ENCODE peak calls at places on chromosomes 16 and 17, in eight cellular contexts. J is CD8-positive, alpha-beta T cell; T is colonic mucosa; M is osteocyte; P is fibroblast of lung; D is heart left ventricle; R is AG09319; N is HFFc6. G is an unnamed sample.

GRCh38 chr17:43312011-43312410 is 78.2 kb upstream of the RNU2-1 start:
- DNase-seq in J (no peak), T (peak), M (peak), P (no peak), D (no peak), R (no peak), N (no peak), G (no peak)

GRCh38 chr17:48610282-48611211 is at the start of gene HOXB7:
- DNase-seq in J (peak), T (peak), M (no peak), P (no peak), D (peak), R (no peak), N (no peak), G (peak)

GRCh38 chr17:82390860-82391435 is 19.4 kb downstream of the UTS2R start:
- DNase-seq in J (no peak), T (no peak), M (no peak), P (no peak), D (no peak), R (no peak), N (no peak), G (no peak)

GRCh38 chr16:46974352-46974751 is 878 bp upstream of the DNAJA2 start:
- DNase-seq in J (no peak), T (no peak), M (peak), P (peak), D (no peak), R (no peak), N (no peak), G (no peak)

GRCh38 chr16:27450836-27451341 is 48.9 kb downstream of the IL21R start:
- DNase-seq in J (no peak), T (no peak), M (no peak), P (no peak), D (no peak), R (no peak), N (no peak), G (no peak)

GRCh38 chr17:50079334-50080095 is 15.6 kb upstream of the PDK2 start:
- DNase-seq in J (no peak), T (peak), M (no peak), P (no peak), D (no peak), R (no peak), N (peak), G (peak)

GRCh38 chr17:16417896-16418683 is 2.7 kb downstream of the TRPV2 start:
- DNase-seq in J (no peak), T (no peak), M (no peak), P (peak), D (no peak), R (no peak), N (no peak), G (no peak)

GRCh38 chr16:65105173-65105572 is 16.7 kb downstream of the CDH11 start:
- DNase-seq in J (no peak), T (no peak), M (no peak), P (no peak), D (no peak), R (no peak), N (no peak), G (no peak)

GRCh38 chr17:82962163-82962720 is 117.2 kb upstream of the METRNL start:
- DNase-seq in J (no peak), T (no peak), M (no peak), P (peak), D (no peak), R (no peak), N (peak), G (no peak)

GRCh38 chr17:4204676-4205075 is 59.1 kb downstream of the ANKFY1 start:
- DNase-seq in J (no peak), T (peak), M (peak), P (peak), D (peak), R (peak), N (peak), G (no peak)

GRCh38 chr17:48024149-48025039 is 13.2 kb downstream of the COPZ2 start:
- DNase-seq in J (peak), T (peak), M (no peak), P (peak), D (peak), R (no peak), N (peak), G (peak)

GRCh38 chr16:49456763-49457162 is 83.2 kb downstream of the C16orf78 start:
- DNase-seq in J (no peak), T (no peak), M (peak), P (no peak), D (peak), R (no peak), N (no peak), G (no peak)

GRCh38 chr17:47981462-47981861 is 10.5 kb downstream of the CDK5RAP3 start:
- DNase-seq in J (no peak), T (no peak), M (no peak), P (no peak), D (no peak), R (no peak), N (no peak), G (no peak)

GRCh38 chr17:30336369-30337171 is 2.7 kb upstream of the TMIGD1 start:
- DNase-seq in J (peak), T (peak), M (peak), P (peak), D (no peak), R (no peak), N (peak), G (peak)

GRCh38 chr17:48517478-48517877 is 13.3 kb downstream of the HOXB1 start:
- DNase-seq in J (no peak), T (no peak), M (no peak), P (no peak), D (no peak), R (no peak), N (no peak), G (no peak)

GRCh38 chr17:29158515-29159275 is 21.5 kb downstream of the MYO18A start:
- DNase-seq in J (no peak), T (no peak), M (no peak), P (peak), D (no peak), R (peak), N (peak), G (peak)

GRCh38 chr16:10039220-10040096 is 142.8 kb downstream of the GRIN2A start:
- DNase-seq in J (no peak), T (no peak), M (no peak), P (peak), D (no peak), R (no peak), N (no peak), G (no peak)

GRCh38 chr17:35788504-35788998 is 6.9 kb downstream of the MMP28 start:
- DNase-seq in J (no peak), T (no peak), M (no peak), P (peak), D (no peak), R (no peak), N (peak), G (no peak)

GRCh38 chr16:82748026-82748425 is 121.3 kb downstream of the CDH13 start:
- DNase-seq in J (no peak), T (no peak), M (no peak), P (peak), D (peak), R (peak), N (peak), G (no peak)

GRCh38 chr17:41382396-41382795 is 290 bp upstream of the KRT34 start:
- DNase-seq in J (no peak), T (no peak), M (no peak), P (no peak), D (no peak), R (no peak), N (peak), G (no peak)

GRCh38 chr17:74089869-74090464 is 113.5 kb upstream of the RPL38 start:
- DNase-seq in J (peak), T (peak), M (no peak), P (peak), D (no peak), R (no peak), N (no peak), G (peak)

GRCh38 chr17:44628234-44629188 is 27.8 kb upstream of the MEIOC start:
- DNase-seq in J (no peak), T (peak), M (no peak), P (peak), D (peak), R (no peak), N (no peak), G (no peak)

GRCh38 chr17:18362509-18363020 is 785 bp downstream of the SHMT1 start:
- DNase-seq in J (no peak), T (peak), M (no peak), P (peak), D (peak), R (peak), N (no peak), G (peak)

GRCh38 chr16:12903325-12904040 is 2.1 kb downstream of the SHISA9 start:
- DNase-seq in J (no peak), T (no peak), M (no peak), P (no peak), D (no peak), R (no peak), N (no peak), G (no peak)

GRCh38 chr17:35051183-35051578 is 12.3 kb downstream of the RFFL start:
- DNase-seq in J (peak), T (no peak), M (no peak), P (no peak), D (no peak), R (no peak), N (no peak), G (no peak)

GRCh38 chr16:6335072-6335471 is 997.6 kb upstream of the RBFOX1 start:
- DNase-seq in J (no peak), T (no peak), M (no peak), P (no peak), D (no peak), R (no peak), N (no peak), G (peak)

GRCh38 chr16:17557480-17557879 is 86.7 kb upstream of the XYLT1 start:
- DNase-seq in J (no peak), T (no peak), M (no peak), P (no peak), D (no peak), R (no peak), N (no peak), G (no peak)

GRCh38 chr16:49921791-49922456 is 66.0 kb upstream of the ZNF423 start:
- DNase-seq in J (peak), T (peak), M (peak), P (peak), D (peak), R (no peak), N (peak), G (peak)

GRCh38 chr17:63543822-63544420 is 6.4 kb upstream of the DCAF7 start:
- DNase-seq in J (no peak), T (no peak), M (no peak), P (no peak), D (no peak), R (no peak), N (no peak), G (no peak)

GRCh38 chr17:61468263-61468907 is 16.2 kb downstream of the TBX4 start:
- DNase-seq in J (no peak), T (no peak), M (no peak), P (peak), D (no peak), R (no peak), N (peak), G (no peak)

GRCh38 chr17:75910699-75911098 is 6.0 kb upstream of the MRPL38 start:
- DNase-seq in J (no peak), T (no peak), M (no peak), P (no peak), D (no peak), R (no peak), N (no peak), G (no peak)

GRCh38 chr16:72787519-72788268 is 260.2 kb downstream of the ZFHX3 start:
- DNase-seq in J (peak), T (peak), M (peak), P (peak), D (no peak), R (peak), N (peak), G (peak)

GRCh38 chr17:19238167-19238505 is 970 bp downstream of the EPN2 start:
- DNase-seq in J (no peak), T (peak), M (no peak), P (no peak), D (peak), R (no peak), N (no peak), G (peak)

GRCh38 chr16:21704733-21705132 is 41.0 kb downstream of the OTOA start:
- DNase-seq in J (no peak), T (no peak), M (no peak), P (no peak), D (no peak), R (no peak), N (no peak), G (no peak)
- TF ChIP-seq CTCF in J (no peak), T (no peak), M (no peak), P (no peak), D (no peak), R (no peak), N (no peak), G (no peak)

GRCh38 chr16:30870904-30871303 is 23.0 kb downstream of the BCL7C start:
- DNase-seq in J (no peak), T (no peak), M (no peak), P (no peak), D (no peak), R (no peak), N (no peak), G (no peak)

GRCh38 chr16:30874244-30874820 is 19.5 kb downstream of the BCL7C start:
- DNase-seq in J (no peak), T (no peak), M (no peak), P (no peak), D (no peak), R (no peak), N (no peak), G (no peak)

GRCh38 chr16:30876867-30877266 is 17.0 kb downstream of the BCL7C start:
- DNase-seq in J (no peak), T (no peak), M (no peak), P (no peak), D (no peak), R (no peak), N (no peak), G (no peak)

GRCh38 chr16:30875881-30876791 is 17.7 kb downstream of the BCL7C start:
- DNase-seq in J (peak), T (peak), M (no peak), P (peak), D (peak), R (no peak), N (no peak), G (no peak)

DNA sequence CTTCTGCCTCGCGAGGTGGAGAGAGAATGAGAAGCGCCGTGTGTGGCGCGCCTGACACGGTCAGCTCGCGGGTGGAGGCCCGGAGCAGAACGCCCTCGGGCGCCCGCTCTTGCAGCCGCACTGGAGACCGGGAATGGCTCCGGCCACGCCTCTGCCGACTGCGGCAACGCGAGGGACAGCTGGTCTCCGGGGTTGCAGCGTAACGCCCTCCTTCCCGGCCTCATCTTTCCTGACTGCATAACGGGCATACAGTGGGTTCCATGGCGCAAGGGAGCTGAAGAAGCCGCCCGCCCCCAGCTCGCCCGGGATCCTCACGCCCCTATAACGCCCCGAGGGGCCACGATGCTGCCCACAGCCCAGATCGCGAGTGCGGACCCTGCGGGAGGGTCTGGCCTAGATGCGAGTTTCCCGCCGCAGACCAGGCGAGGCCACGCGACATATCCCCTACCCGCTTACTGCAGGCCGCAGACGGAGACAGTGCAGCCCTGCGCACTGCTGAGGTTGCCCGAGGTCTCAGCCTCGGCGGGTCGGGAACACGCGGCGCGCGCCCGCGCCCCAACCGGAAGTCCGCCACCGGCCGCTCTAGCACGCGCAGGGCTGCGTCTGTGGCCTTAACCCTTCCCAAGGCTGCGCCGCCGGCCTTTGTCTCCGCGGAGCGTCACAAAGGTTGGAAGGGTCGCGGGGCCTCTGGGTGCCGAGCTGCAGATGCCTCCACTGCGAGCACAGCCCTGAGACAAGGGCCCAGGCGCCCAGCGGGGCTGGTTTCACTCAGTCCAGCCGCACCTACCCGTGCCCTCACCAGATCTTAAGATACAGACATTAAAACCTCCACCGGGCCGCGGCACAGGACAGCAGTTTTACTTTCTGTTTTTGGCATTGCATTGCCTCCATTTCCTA is 18.8 kb downstream of the BCL7C start:
- DNase-seq in J (peak), T (peak), M (peak), P (peak), D (peak), R (peak), N (peak), G (peak)
- TF ChIP-seq CTCF in J (no peak), T (no peak), M (no peak), P (no peak), D (no peak), R (no peak), N (no peak), G (no peak)

GRCh38 chr17:65072577-65073178 is 16.1 kb upstream of the GNA13 start:
- DNase-seq in J (no peak), T (peak), M (no peak), P (no peak), D (no peak), R (no peak), N (no peak), G (no peak)

GRCh38 chr17:65078441-65079160 is 22.1 kb upstream of the GNA13 start:
- DNase-seq in J (no peak), T (no peak), M (no peak), P (peak), D (no peak), R (no peak), N (peak), G (no peak)

GRCh38 chr17:65071861-65072260 is 15.3 kb upstream of the GNA13 start:
- DNase-seq in J (no peak), T (no peak), M (no peak), P (peak), D (no peak), R (no peak), N (peak), G (no peak)

GRCh38 chr17:65070620-65071019 is 14.1 kb upstream of the GNA13 start:
- DNase-seq in J (no peak), T (no peak), M (no peak), P (no peak), D (no peak), R (no peak), N (no peak), G (no peak)

DNA sequence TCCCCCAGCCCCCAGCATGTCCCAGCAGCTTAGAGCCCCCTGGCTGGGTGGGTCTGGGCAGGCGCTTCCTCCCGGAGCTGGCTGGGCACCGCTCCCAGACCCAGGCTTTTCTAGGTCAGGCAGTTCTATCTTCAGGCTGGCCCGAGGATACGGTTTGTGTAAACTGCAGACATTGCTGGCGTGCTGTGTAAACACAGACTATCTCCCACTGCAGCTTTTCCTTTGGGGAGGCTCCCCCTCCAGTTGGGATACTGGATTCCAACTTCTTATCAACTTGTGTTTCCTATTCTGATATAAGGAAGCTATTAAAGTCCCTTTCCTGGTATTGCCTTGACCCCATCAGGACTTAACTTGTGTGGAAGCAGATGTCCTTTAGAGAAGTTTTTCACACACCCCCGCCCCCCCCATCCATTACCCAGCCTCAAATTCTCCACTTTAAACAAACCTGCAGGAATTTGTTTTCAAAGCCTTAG is 18.3 kb upstream of the GNA13 start:
- DNase-seq in J (no peak), T (peak), M (no peak), P (no peak), D (peak), R (no peak), N (no peak), G (no peak)
- TF ChIP-seq CTCF in J (no peak), T (no peak), M (no peak), P (no peak), D (no peak), R (no peak), N (no peak), G (no peak)

GRCh38 chr16:1178295-1178910 is 25.5 kb downstream of the CACNA1H start:
- DNase-seq in J (no peak), T (no peak), M (no peak), P (no peak), D (no peak), R (no peak), N (no peak), G (no peak)
- TF ChIP-seq CTCF in J (no peak), T (no peak), M (no peak), P (no peak), D (no peak), R (no peak), N (no peak), G (no peak)

GRCh38 chr17:9151091-9151490 is 129.8 kb downstream of the NTN1 start:
- DNase-seq in J (no peak), T (no peak), M (no peak), P (no peak), D (no peak), R (no peak), N (no peak), G (no peak)
- TF ChIP-seq CTCF in J (no peak), T (no peak), M (no peak), P (no peak), D (no peak), R (no peak), N (no peak), G (no peak)